ENCODE peak calls at places on chromosome 10, in ten cellular contexts. P, L, F, S, O, N, K, G, I and M are unnamed samples.

GRCh38 chr10:73247509-73248258 is 629 bp upstream of the DNAJC9 start:
- DNase-seq in P (no peak), L (no peak), F (no peak), S (no peak), O (no peak), N (no peak), K (no peak), G (no peak), I (no peak), M (no peak)

GRCh38 chr10:4221315-4221714 is 436.3 kb upstream of the KLF6 start:
- DNase-seq in P (no peak), L (no peak), F (no peak), S (no peak), O (no peak), N (no peak), K (peak; percentile 32), G (no peak), I (no peak), M (no peak)

GRCh38 chr10:123442901-123443300 is 223.3 kb upstream of the GPR26 start:
- DNase-seq in P (no peak), L (no peak), F (no peak), S (no peak), O (no peak), N (no peak), K (no peak), G (no peak), I (no peak), M (no peak)

GRCh38 chr10:103636996-103637395 is 143.5 kb downstream of the NEURL1 start:
- DNase-seq in P (peak; percentile 86), L (no peak), F (no peak), S (no peak), O (no peak), N (no peak), K (no peak), G (no peak), I (no peak), M (no peak)

GRCh38 chr10:36574212-36574611 is 551.2 kb upstream of the ANKRD30A start:
- DNase-seq in P (no peak), L (no peak), F (no peak), S (no peak), O (no peak), N (no peak), K (no peak), G (no peak), I (no peak), M (no peak)

GRCh38 chr10:79438699-79439085 is 6.7 kb downstream of the ZCCHC24 start:
- DNase-seq in P (peak; percentile 32), L (no peak), F (no peak), S (no peak), O (no peak), N (no peak), K (no peak), G (no peak), I (no peak), M (no peak)

GRCh38 chr10:48770558-48771089 is 86.0 kb downstream of the WDFY4 start:
- DNase-seq in P (no peak), L (no peak), F (no peak), S (no peak), O (no peak), N (no peak), K (no peak), G (no peak), I (no peak), M (no peak)

GRCh38 chr10:3807221-3807927 is 22.4 kb upstream of the KLF6 start:
- DNase-seq in P (no peak), L (no peak), F (no peak), S (no peak), O (no peak), N (no peak), K (no peak), G (no peak), I (no peak), M (no peak)

GRCh38 chr10:60828489-60828852 is 50.2 kb downstream of the CDK1 start:
- DNase-seq in P (no peak), L (no peak), F (no peak), S (no peak), O (no peak), N (no peak), K (no peak), G (peak; percentile 49), I (no peak), M (no peak)

GRCh38 chr10:110793128-110793812 is 78.5 kb upstream of the PDCD4 start:
- DNase-seq in P (no peak), L (no peak), F (no peak), S (no peak), O (no peak), N (no peak), K (no peak), G (peak; percentile 85), I (no peak), M (no peak)

GRCh38 chr10:79496896-79497295 is 15.4 kb upstream of the EIF5AL1 start:
- DNase-seq in P (peak; percentile 24), L (no peak), F (no peak), S (no peak), O (no peak), N (no peak), K (no peak), G (no peak), I (no peak), M (no peak)

GRCh38 chr10:1247598-1248261 is 191.5 kb downstream of the WDR37 start:
- DNase-seq in P (no peak), L (no peak), F (no peak), S (no peak), O (no peak), N (no peak), K (no peak), G (no peak), I (no peak), M (no peak)

GRCh38 chr10:24952701-24953349 is 419 bp upstream of the PRTFDC1 start:
- DNase-seq in P (no peak), L (peak; percentile 46), F (peak; percentile 45), S (no peak), O (no peak), N (peak; percentile 28), K (no peak), G (peak; percentile 18), I (peak; percentile 13), M (peak; percentile 70)

GRCh38 chr10:62805139-62806092 is 896 bp downstream of the ADO start:
- DNase-seq in P (peak; percentile 70), L (peak; percentile 57), F (no peak), S (no peak), O (no peak), N (no peak), K (no peak), G (no peak), I (no peak), M (peak; percentile 67)